ENCODE peak calls at places on chromosomes 3 and 15, in eight cellular contexts. P is IMR-90; I is esophagus squamous epithelium; W is choroid plexus epithelial cell; Z is CD8-positive, alpha-beta T cell; M is astrocyte of the spinal cord; X is fibroblast of pulmonary artery; L is AG09309. N is an unnamed sample.

GRCh38 chr3:7545334-7545733 is 684.4 kb downstream of the GRM7 start:
- DNase-seq in P (no peak), L (no peak), Z (no peak), I (no peak), X (peak; percentile 25), W (peak; percentile 21), M (no peak), N (peak; percentile 31)

GRCh38 chr15:60592386-60593339 is 113.7 kb upstream of the ICE2 start:
- DNase-seq in Z (peak; percentile 86), M (peak; percentile 54), W (peak; percentile 68), I (peak; percentile 24), P (peak; percentile 68), X (peak; percentile 62), L (no peak), N (peak; percentile 78)

GRCh38 chr15:75616766-75617165 is 8.8 kb downstream of the SNUPN start:
- DNase-seq in Z (no peak), M (no peak), P (no peak), L (no peak), I (no peak), X (no peak), W (no peak), N (no peak)

GRCh38 chr15:88401972-88402656 is 65.1 kb downstream of the MRPL46 start:
- DNase-seq in P (no peak), L (no peak), I (no peak), Z (peak; percentile 17), W (no peak), M (no peak), X (no peak), N (no peak)

GRCh38 chr3:146747928-146748327 is 142.8 kb upstream of the PLSCR5 start:
- DNase-seq in X (peak; percentile 71), M (peak; percentile 79), I (no peak), W (peak; percentile 89), L (peak; percentile 32), P (peak; percentile 33), Z (no peak), N (peak; percentile 54)

GRCh38 chr3:194686816-194687637 is 1.3 kb downstream of the FAM43A start:
- DNase-seq in M (peak; percentile 54), W (peak; percentile 69), P (peak; percentile 58), I (no peak), L (no peak), Z (peak; percentile 25), X (peak; percentile 58), N (peak; percentile 71)

GRCh38 chr3:123807820-123808219 is 76.3 kb downstream of the MYLK start:
- DNase-seq in M (no peak), L (no peak), W (no peak), Z (no peak), I (no peak), P (no peak), X (peak; percentile 39), N (peak; percentile 42)

GRCh38 chr3:100042577-100042981 is 71.7 kb downstream of the FILIP1L start:
- DNase-seq in W (peak; percentile 69), I (no peak), P (peak; percentile 64), M (no peak), X (peak; percentile 87), Z (no peak), L (no peak), N (peak; percentile 81)

GRCh38 chr15:40693904-40694705 is 869 bp upstream of the RAD51 start:
- DNase-seq in I (no peak), L (no peak), Z (no peak), W (peak; percentile 4), X (peak; percentile 3), M (no peak), P (no peak), N (peak; percentile 7)

GRCh38 chr3:155441026-155441425 is 147.5 kb upstream of the STRIT1 start:
- DNase-seq in W (no peak), M (no peak), X (no peak), I (no peak), P (no peak), Z (no peak), L (no peak), N (no peak)

GRCh38 chr3:124429129-124429815 is 301.0 kb upstream of the UMPS start:
- DNase-seq in W (peak; percentile 26), X (peak; percentile 16), M (peak; percentile 30), P (peak; percentile 53), L (peak; percentile 33), I (no peak), Z (no peak), N (peak; percentile 18)

GRCh38 chr3:21643752-21644151 is 107.3 kb downstream of the ZNF385D start:
- DNase-seq in W (no peak), X (no peak), I (no peak), M (no peak), L (no peak), Z (no peak), P (no peak), N (no peak)

GRCh38 chr3:149342413-149343340 is 9.2 kb upstream of the TM4SF18 start:
- DNase-seq in W (peak; percentile 85), Z (no peak), P (peak; percentile 94), L (peak; percentile 80), I (no peak), M (peak; percentile 78), X (peak; percentile 82), N (peak; percentile 93)

GRCh38 chr3:66073464-66074141 is 34.9 kb upstream of the MAGI1 start:
- DNase-seq in I (no peak), L (no peak), X (no peak), W (peak; percentile 28), M (no peak), Z (no peak), P (no peak), N (no peak)

GRCh38 chr3:16885588-16885903 is 791 bp downstream of the PLCL2 start:
- DNase-seq in I (no peak), X (no peak), M (no peak), Z (no peak), W (no peak), P (no peak), L (no peak), N (no peak)

GRCh38 chr15:79994651-79995050 is 23.7 kb upstream of the BCL2A1 start:
- DNase-seq in I (no peak), Z (no peak), X (no peak), W (peak; percentile 31), L (no peak), M (no peak), P (peak; percentile 59), N (peak; percentile 25)

GRCh38 chr3:194574639-194575483 is 58.4 kb downstream of the TMEM44 start:
- DNase-seq in X (peak; percentile 82), L (no peak), P (peak; percentile 83), I (no peak), W (peak; percentile 69), M (no peak), Z (no peak), N (peak; percentile 84)

GRCh38 chr3:98817546-98817945 is 54.4 kb downstream of the ST3GAL6 start:
- DNase-seq in W (peak; percentile 79), M (peak; percentile 67), X (peak; percentile 80), I (no peak), P (peak; percentile 59), Z (no peak), L (no peak), N (peak; percentile 76)

GRCh38 chr3:43335799-43336198 is 49.5 kb downstream of the SNRK start:
- DNase-seq in W (no peak), X (no peak), I (no peak), L (no peak), P (no peak), M (no peak), Z (no peak), N (no peak)

GRCh38 chr15:99998661-99999101 is 265.4 kb upstream of the LYSMD4 start:
- DNase-seq in X (no peak), W (no peak), Z (no peak), L (no peak), M (no peak), P (peak; percentile 1), I (no peak), N (no peak)

GRCh38 chr15:100002091-100002620 is 268.9 kb upstream of the LYSMD4 start:
- DNase-seq in M (no peak), W (no peak), Z (no peak), X (no peak), I (no peak), L (no peak), P (no peak), N (no peak)

GRCh38 chr15:99997112-99997651 is 263.9 kb upstream of the LYSMD4 start:
- DNase-seq in M (no peak), W (no peak), P (no peak), Z (no peak), X (no peak), L (no peak), I (no peak), N (no peak)

GRCh38 chr15:100001405-100001804 is 268.2 kb upstream of the LYSMD4 start:
- DNase-seq in P (no peak), Z (no peak), I (no peak), L (no peak), X (no peak), M (no peak), W (no peak), N (no peak)

GRCh38 chr15:99999282-100000070 is 266.2 kb upstream of the LYSMD4 start:
- DNase-seq in L (no peak), W (no peak), M (no peak), Z (no peak), X (no peak), I (no peak), P (no peak), N (no peak)
- TF ChIP-seq CTCF in L (no peak), W (no peak), M (no peak), Z (no peak), X (no peak), I (no peak), P (no peak), N (no peak)

GRCh38 chr3:70069557-70069956 is 70.0 kb downstream of the SAMMSON start:
- DNase-seq in I (no peak), P (no peak), X (no peak), M (no peak), W (no peak), L (no peak), Z (no peak), N (no peak)
- H3K4me3 ChIP-seq in I (no peak overlapping the region), P (no peak overlapping the region), X (no peak overlapping the region), M (no peak overlapping the region), W (no peak overlapping the region), L (no peak overlapping the region), Z (no peak overlapping the region), N (no peak overlapping the region)

GRCh38 chr3:28915711-28916481 is 365.0 kb upstream of the RBMS3 start:
- DNase-seq in I (no peak), Z (no peak), X (peak; percentile 82), W (peak; percentile 81), P (peak; percentile 91), M (peak; percentile 75), L (peak; percentile 23), N (peak; percentile 77)
- TF ChIP-seq CTCF in I (no peak), Z (no peak), X (peak; percentile 18), W (peak; percentile 23), P (peak; percentile 51), M (peak; percentile 23), L (peak; percentile 22), N (no peak)

DNA sequence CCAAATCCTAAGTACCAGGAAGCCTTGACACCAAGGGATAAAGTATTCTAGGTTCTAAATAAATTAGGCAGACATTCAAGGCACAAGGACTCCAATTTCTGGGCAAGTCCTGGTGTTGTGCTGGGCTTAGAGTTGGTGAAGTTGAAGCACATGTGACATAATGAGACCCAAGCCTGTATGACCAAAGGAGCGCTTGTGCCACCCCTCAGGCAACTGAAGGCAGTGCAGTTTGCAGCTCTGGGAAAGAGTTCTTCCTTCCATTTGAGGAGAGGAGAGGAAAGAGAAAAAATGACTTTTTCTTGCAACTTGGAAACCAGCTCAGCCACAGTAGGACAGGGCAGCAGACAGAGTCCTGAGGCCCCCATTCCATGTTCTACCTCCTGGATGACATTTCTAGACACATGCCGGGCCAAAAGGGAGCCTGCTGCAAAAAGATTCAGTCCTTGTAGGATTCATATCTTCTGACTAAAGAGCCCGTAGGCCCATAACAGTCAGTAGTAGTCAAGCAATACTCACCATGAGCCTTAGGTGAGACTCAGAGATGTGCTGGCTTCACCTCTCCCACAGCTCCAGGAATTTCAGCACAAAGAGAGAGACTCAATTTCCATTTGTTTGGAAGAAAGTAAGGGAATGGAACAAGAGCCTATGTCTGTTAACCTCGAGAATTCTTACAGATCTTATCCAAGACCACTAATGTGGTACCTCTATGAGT is 588.8 kb upstream of the BCHE start:
- DNase-seq in I (no peak), M (no peak), Z (no peak), W (no peak), L (no peak), P (no peak), X (no peak), N (no peak)
- H3K4me3 ChIP-seq in I (no peak overlapping the region), M (no peak overlapping the region), Z (no peak overlapping the region), W (no peak overlapping the region), L (no peak overlapping the region), P (no peak overlapping the region), X (no peak overlapping the region), N (no peak overlapping the region)